ENCODE peak calls at places on chromosomes 7 and 10, in eight cellular contexts. H, F, I, Z, U, C, O and N are unnamed samples.

GRCh38 chr10:119326167-119326566 is 118.8 kb downstream of the GRK5 start:
- DNase-seq in H (no peak), F (no peak), I (no peak), Z (no peak), U (no peak), C (no peak), O (no peak), N (no peak)

GRCh38 chr7:80087051-80087767 is 47.4 kb upstream of the GNAI1 start:
- DNase-seq in H (no peak), F (no peak), I (no peak), Z (no peak), U (no peak), C (peak; percentile 8), O (no peak), N (peak; percentile 36)

GRCh38 chr10:132939957-132940790 is 2.2 kb downstream of the CFAP46 start:
- DNase-seq in H (no peak), F (peak; percentile 65), I (peak; percentile 68), Z (no peak), U (peak; percentile 89), C (no peak), O (peak; percentile 80), N (peak; percentile 50)

GRCh38 chr7:582931-583330 is 63.3 kb upstream of the PDGFA start:
- DNase-seq in H (no peak), F (no peak), I (no peak), Z (no peak), U (no peak), C (no peak), O (no peak), N (no peak)

GRCh38 chr10:104368406-104368805 is 14.8 kb downstream of the CFAP58 start:
- DNase-seq in H (no peak), F (no peak), I (no peak), Z (no peak), U (no peak), C (no peak), O (no peak), N (no peak)

GRCh38 chr7:96996111-96996936 is 9.0 kb upstream of the DLX6 start:
- DNase-seq in H (no peak), F (no peak), I (no peak), Z (no peak), U (peak; percentile 78), C (no peak), O (no peak), N (no peak)

GRCh38 chr10:6924166-6924565 is 344.1 kb upstream of the PRKCQ start:
- DNase-seq in H (peak; percentile 12), F (no peak), I (no peak), Z (no peak), U (no peak), C (peak; percentile 72), O (no peak), N (peak; percentile 20)

GRCh38 chr10:78605800-78606350 is 462.9 kb upstream of the ZMIZ1 start:
- DNase-seq in H (peak; percentile 10), F (no peak), I (no peak), Z (no peak), U (peak; percentile 7), C (peak; percentile 36), O (peak; percentile 26), N (peak; percentile 73)

GRCh38 chr7:158963780-158964222 is 107.4 kb downstream of the DYNC2I1 start:
- DNase-seq in H (no peak), F (no peak), I (no peak), Z (no peak), U (no peak), C (no peak), O (no peak), N (no peak)

GRCh38 chr7:150345012-150345411 is 3.6 kb upstream of the RARRES2 start:
- DNase-seq in H (no peak), F (no peak), I (no peak), Z (no peak), U (no peak), C (no peak), O (no peak), N (no peak)

GRCh38 chr10:118904284-118904683 is 125.2 kb upstream of the NANOS1 start:
- DNase-seq in H (no peak), F (no peak), I (no peak), Z (no peak), U (no peak), C (no peak), O (no peak), N (no peak)

GRCh38 chr7:50665403-50666123 is 100.4 kb upstream of the DDC start:
- DNase-seq in H (no peak), F (no peak), I (no peak), Z (no peak), U (no peak), C (no peak), O (no peak), N (peak; percentile 56)

GRCh38 chr7:151424799-151425198 is 15.0 kb upstream of the WDR86 start:
- DNase-seq in H (no peak), F (no peak), I (no peak), Z (no peak), U (no peak), C (no peak), O (no peak), N (no peak)

GRCh38 chr10:44752451-44753441 is 158.4 kb upstream of the TMEM72 start:
- DNase-seq in H (peak; percentile 92), F (no peak), I (no peak), Z (no peak), U (no peak), C (peak; percentile 98), O (no peak), N (peak; percentile 94)

GRCh38 chr10:62093863-62094291 is 174.8 kb downstream of the RTKN2 start:
- DNase-seq in H (peak; percentile 53), F (no peak), I (no peak), Z (no peak), U (no peak), C (peak; percentile 85), O (no peak), N (peak; percentile 76)

GRCh38 chr7:138449580-138449979 is 10.5 kb upstream of the TRIM24 start:
- DNase-seq in H (no peak), F (no peak), I (no peak), Z (no peak), U (peak; percentile 74), C (no peak), O (no peak), N (peak; percentile 10)

GRCh38 chr7:77699056-77699455 is 2.8 kb downstream of the RSBN1L start:
- DNase-seq in H (no peak), F (no peak), I (peak; percentile 25), Z (no peak), U (no peak), C (no peak), O (no peak), N (peak; percentile 20)

GRCh38 chr10:75926763-75927162 is 495.3 kb downstream of the LRMDA start:
- DNase-seq in H (no peak), F (no peak), I (no peak), Z (no peak), U (peak; percentile 57), C (peak; percentile 12), O (no peak), N (no peak)

GRCh38 chr10:114825513-114826253 is 4.1 kb downstream of the FHIP2A start:
- DNase-seq in H (no peak), F (peak; percentile 52), I (no peak), Z (no peak), U (no peak), C (peak; percentile 80), O (no peak), N (peak; percentile 67)

GRCh38 chr10:132516771-132517725 is 20.5 kb upstream of the INPP5A start:
- DNase-seq in H (peak; percentile 88), F (no peak), I (no peak), Z (no peak), U (peak; percentile 92), C (peak; percentile 93), O (no peak), N (peak; percentile 91)

GRCh38 chr7:73668103-73668937 is 689 bp downstream of the VPS37D start:
- DNase-seq in H (no peak), F (no peak), I (no peak), Z (no peak), U (peak; percentile 68), C (no peak), O (no peak), N (peak; percentile 18)

GRCh38 chr7:6015917-6016652 is 7.0 kb downstream of the AIMP2 start:
- DNase-seq in H (no peak), F (peak; percentile 57), I (no peak), Z (no peak), U (no peak), C (no peak), O (no peak), N (no peak)

GRCh38 chr7:122902751-122903495 is 16.7 kb upstream of the CADPS2 start:
- DNase-seq in H (no peak), F (no peak), I (no peak), Z (no peak), U (no peak), C (no peak), O (peak; percentile 5), N (peak; percentile 3)